ENCODE peak calls at places on chromosomes 3 and 15, in six cellular contexts. One of them, this sample, is unnamed. For H3K4me1, the result is how much of the 10 kb centered on the place peaks cover.

GRCh38 chr15:81296673-81297072 is 27.3 kb downstream of the STARD5 start:
- DNase-seq in ascending aorta: peak
- DNase-seq in Peyer's patch: peak
- DNase-seq in small intestine: peak
- DNase-seq in spleen: peak
- DNase-seq in PC-3: no peak
- DNase-seq in this sample: peak

GRCh38 chr3:114333180-114333922 is 39.5 kb downstream of the TIGIT start:
- DNase-seq in small intestine: no peak
- DNase-seq in spleen: no peak
- DNase-seq in Peyer's patch: no peak
- DNase-seq in ascending aorta: no peak
- DNase-seq in PC-3: no peak
- DNase-seq in this sample: no peak

GRCh38 chr3:177196473-177197040 is 725 bp downstream of the TBL1XR1 start:
- DNase-seq in ascending aorta: peak
- DNase-seq in small intestine: peak
- DNase-seq in Peyer's patch: peak
- DNase-seq in PC-3: peak
- DNase-seq in spleen: peak
- DNase-seq in this sample: peak

GRCh38 chr3:55089211-55089610 is 161.4 kb upstream of the LRTM1 start:
- DNase-seq in PC-3: no peak
- DNase-seq in spleen: no peak
- DNase-seq in ascending aorta: no peak
- DNase-seq in Peyer's patch: no peak
- DNase-seq in small intestine: no peak
- DNase-seq in this sample: no peak

GRCh38 chr3:146414010-146414409 is 55.4 kb downstream of the PLSCR2 start:
- DNase-seq in Peyer's patch: no peak
- DNase-seq in spleen: no peak
- DNase-seq in ascending aorta: no peak
- DNase-seq in PC-3: no peak
- DNase-seq in small intestine: no peak
- DNase-seq in this sample: no peak

GRCh38 chr3:186971578-186971977 is 41.3 kb downstream of the ST6GAL1 start:
- DNase-seq in Peyer's patch: peak
- DNase-seq in ascending aorta: peak
- DNase-seq in spleen: no peak
- DNase-seq in small intestine: no peak
- DNase-seq in PC-3: peak
- DNase-seq in this sample: no peak

GRCh38 chr3:45665101-45665572 is 24.1 kb upstream of the SACM1L start:
- DNase-seq in small intestine: peak
- DNase-seq in PC-3: peak
- DNase-seq in Peyer's patch: peak
- DNase-seq in spleen: no peak
- DNase-seq in ascending aorta: no peak
- DNase-seq in this sample: no peak

GRCh38 chr3:11136871-11137626 is 17.2 kb upstream of the HRH1 start:
- DNase-seq in spleen: no peak
- DNase-seq in Peyer's patch: peak
- DNase-seq in small intestine: no peak
- DNase-seq in PC-3: peak
- DNase-seq in ascending aorta: peak
- DNase-seq in this sample: peak

GRCh38 chr3:149435936-149436885 is 38.3 kb upstream of the TM4SF4 start:
- DNase-seq in small intestine: no peak
- DNase-seq in ascending aorta: no peak
- DNase-seq in PC-3: no peak
- DNase-seq in spleen: no peak
- DNase-seq in Peyer's patch: no peak
- DNase-seq in this sample: no peak

GRCh38 chr3:197482001-197482400 is 73.8 kb downstream of the BDH1 start:
- DNase-seq in Peyer's patch: no peak
- DNase-seq in PC-3: peak
- DNase-seq in ascending aorta: no peak
- DNase-seq in small intestine: no peak
- DNase-seq in spleen: no peak
- DNase-seq in this sample: no peak

GRCh38 chr3:148435534-148435933 is 262.2 kb upstream of the AGTR1 start:
- DNase-seq in ascending aorta: no peak
- DNase-seq in spleen: no peak
- DNase-seq in Peyer's patch: no peak
- DNase-seq in small intestine: no peak
- DNase-seq in PC-3: no peak
- DNase-seq in this sample: no peak

GRCh38 chr15:53978248-53978906 is at the start of gene UNC13C:
- DNase-seq in ascending aorta: peak
- DNase-seq in small intestine: no peak
- DNase-seq in PC-3: no peak
- DNase-seq in Peyer's patch: no peak
- DNase-seq in spleen: no peak
- DNase-seq in this sample: peak

GRCh38 chr15:92079047-92079446 is 225.5 kb downstream of the SLCO3A1 start:
- DNase-seq in PC-3: no peak
- DNase-seq in Peyer's patch: no peak
- DNase-seq in ascending aorta: no peak
- DNase-seq in spleen: no peak
- DNase-seq in small intestine: no peak
- DNase-seq in this sample: no peak

GRCh38 chr3:119763466-119763865 is 18.4 kb upstream of the NR1I2 start:
- DNase-seq in Peyer's patch: no peak
- DNase-seq in small intestine: no peak
- DNase-seq in ascending aorta: no peak
- DNase-seq in PC-3: no peak
- DNase-seq in spleen: no peak
- DNase-seq in this sample: no peak

GRCh38 chr3:115019900-115020299 is 127.2 kb downstream of the ZBTB20 start:
- DNase-seq in spleen: no peak
- DNase-seq in ascending aorta: no peak
- DNase-seq in small intestine: no peak
- DNase-seq in Peyer's patch: no peak
- DNase-seq in PC-3: no peak
- DNase-seq in this sample: no peak

GRCh38 chr15:96324192-96324895 is 6.2 kb upstream of the NR2F2 start:
- DNase-seq in spleen: no peak
- DNase-seq in ascending aorta: peak
- DNase-seq in PC-3: peak
- DNase-seq in Peyer's patch: no peak
- DNase-seq in small intestine: no peak
- DNase-seq in this sample: no peak

GRCh38 chr3:11803977-11804903 is 42.4 kb downstream of the TAMM41 start:
- DNase-seq in Peyer's patch: peak
- DNase-seq in ascending aorta: no peak
- DNase-seq in spleen: no peak
- DNase-seq in small intestine: peak
- DNase-seq in PC-3: peak
- DNase-seq in this sample: no peak

GRCh38 chr3:195036203-195037016 is 234.5 kb downstream of the XXYLT1 start:
- DNase-seq in ascending aorta: peak
- DNase-seq in spleen: no peak
- DNase-seq in PC-3: no peak
- DNase-seq in Peyer's patch: peak
- DNase-seq in small intestine: no peak
- DNase-seq in this sample: no peak

GRCh38 chr3:16203031-16203430 is 28.6 kb downstream of the GALNT15 start:
- DNase-seq in spleen: no peak
- DNase-seq in small intestine: no peak
- DNase-seq in ascending aorta: no peak
- DNase-seq in Peyer's patch: no peak
- DNase-seq in PC-3: peak
- DNase-seq in this sample: no peak

GRCh38 chr3:185094691-185095090 is 58.2 kb downstream of the C3orf70 start:
- DNase-seq in ascending aorta: no peak
- DNase-seq in spleen: no peak
- DNase-seq in Peyer's patch: no peak
- DNase-seq in small intestine: no peak
- DNase-seq in PC-3: no peak
- DNase-seq in this sample: no peak

GRCh38 chr3:61372723-61373122 is 121.5 kb upstream of the FHIT start:
- DNase-seq in Peyer's patch: no peak
- DNase-seq in ascending aorta: no peak
- DNase-seq in PC-3: no peak
- DNase-seq in small intestine: no peak
- DNase-seq in spleen: no peak
- DNase-seq in this sample: no peak

GRCh38 chr3:183827809-183828537 is 2.6 kb upstream of the MAP6D1 start:
- DNase-seq in PC-3: no peak
- DNase-seq in small intestine: no peak
- DNase-seq in spleen: peak
- DNase-seq in Peyer's patch: no peak
- DNase-seq in ascending aorta: no peak
- DNase-seq in this sample: no peak

GRCh38 chr3:176120507-176120906 is 1076.8 kb downstream of the TBL1XR1 start:
- DNase-seq in PC-3: no peak
- DNase-seq in ascending aorta: no peak
- DNase-seq in small intestine: no peak
- DNase-seq in spleen: no peak
- DNase-seq in Peyer's patch: no peak
- DNase-seq in this sample: no peak

GRCh38 chr3:51938780-51939425 is 2.8 kb downstream of the RRP9 start:
- DNase-seq in PC-3: no peak
- DNase-seq in spleen: peak
- DNase-seq in small intestine: no peak
- DNase-seq in ascending aorta: peak
- DNase-seq in Peyer's patch: peak
- DNase-seq in this sample: no peak

GRCh38 chr3:25856902-25857518 is 67.1 kb downstream of the OXSM start:
- DNase-seq in ascending aorta: no peak
- DNase-seq in small intestine: peak
- DNase-seq in PC-3: peak
- DNase-seq in Peyer's patch: peak
- DNase-seq in spleen: no peak
- DNase-seq in this sample: no peak

GRCh38 chr3:123448503-123449091 is at the start of gene ADCY5:
- DNase-seq in Peyer's patch: no peak
- DNase-seq in spleen: peak
- DNase-seq in small intestine: peak
- DNase-seq in PC-3: no peak
- DNase-seq in ascending aorta: no peak
- DNase-seq in this sample: peak

GRCh38 chr3:41148901-41149300 is 50.4 kb upstream of the CTNNB1 start:
- DNase-seq in Peyer's patch: no peak
- DNase-seq in ascending aorta: no peak
- DNase-seq in spleen: no peak
- DNase-seq in small intestine: no peak
- DNase-seq in PC-3: no peak
- DNase-seq in this sample: no peak

GRCh38 chr3:21158801-21159564 is 592.0 kb downstream of the ZNF385D start:
- DNase-seq in spleen: no peak
- DNase-seq in Peyer's patch: no peak
- DNase-seq in ascending aorta: no peak
- DNase-seq in small intestine: no peak
- DNase-seq in PC-3: peak
- DNase-seq in this sample: no peak

GRCh38 chr15:78205856-78206255 is 28.5 kb downstream of the ACSBG1 start:
- DNase-seq in spleen: no peak
- DNase-seq in Peyer's patch: peak
- DNase-seq in small intestine: no peak
- DNase-seq in PC-3: no peak
- DNase-seq in ascending aorta: peak
- DNase-seq in this sample: no peak

GRCh38 chr15:78207641-78208340 is 26.6 kb downstream of the ACSBG1 start:
- DNase-seq in ascending aorta: peak
- DNase-seq in spleen: no peak
- DNase-seq in PC-3: no peak
- DNase-seq in Peyer's patch: peak
- DNase-seq in small intestine: no peak
- DNase-seq in this sample: no peak

GRCh38 chr15:78206326-78207109 is 27.8 kb downstream of the ACSBG1 start:
- DNase-seq in PC-3: no peak
- DNase-seq in spleen: no peak
- DNase-seq in Peyer's patch: peak
- DNase-seq in small intestine: no peak
- DNase-seq in ascending aorta: peak
- DNase-seq in this sample: no peak

GRCh38 chr15:78208341-78208844 is 26.0 kb downstream of the ACSBG1 start:
- DNase-seq in PC-3: no peak
- DNase-seq in small intestine: no peak
- DNase-seq in spleen: no peak
- DNase-seq in Peyer's patch: no peak
- DNase-seq in ascending aorta: peak
- DNase-seq in this sample: no peak

GRCh38 chr15:78207110-78207458 is 27.3 kb downstream of the ACSBG1 start:
- DNase-seq in Peyer's patch: peak
- DNase-seq in PC-3: no peak
- DNase-seq in ascending aorta: peak
- DNase-seq in small intestine: no peak
- DNase-seq in spleen: no peak
- DNase-seq in this sample: no peak
- H3K4me1 ChIP-seq in Peyer's patch: under half
- H3K4me1 ChIP-seq in PC-3: under half
- H3K4me1 ChIP-seq in ascending aorta: under half
- H3K4me1 ChIP-seq in small intestine: under half
- H3K4me1 ChIP-seq in spleen: under half
- H3K4me1 ChIP-seq in this sample: under half

GRCh38 chr3:129070086-129070875 is 9.7 kb downstream of the GP9 start:
- DNase-seq in PC-3: no peak
- DNase-seq in Peyer's patch: no peak
- DNase-seq in spleen: no peak
- DNase-seq in ascending aorta: no peak
- DNase-seq in small intestine: no peak
- DNase-seq in this sample: no peak
- H3K4me3 ChIP-seq in PC-3: no peak
- H3K4me3 ChIP-seq in Peyer's patch: no peak
- H3K4me3 ChIP-seq in spleen: no peak
- H3K4me3 ChIP-seq in ascending aorta: no peak
- H3K4me3 ChIP-seq in small intestine: no peak
- H3K4me3 ChIP-seq in this sample: no peak

GRCh38 chr3:189507856-189508255 is 123.3 kb upstream of the TP63 start:
- DNase-seq in ascending aorta: no peak
- DNase-seq in PC-3: no peak
- DNase-seq in small intestine: peak
- DNase-seq in Peyer's patch: no peak
- DNase-seq in spleen: no peak
- DNase-seq in this sample: no peak
- H3K4me1 ChIP-seq in ascending aorta: under half
- H3K4me1 ChIP-seq in PC-3: under half
- H3K4me1 ChIP-seq in small intestine: under half
- H3K4me1 ChIP-seq in Peyer's patch: under half
- H3K4me1 ChIP-seq in spleen: under half
- H3K4me1 ChIP-seq in this sample: under half

GRCh38 chr3:31652296-31652695 is 119.6 kb downstream of the STT3B start:
- DNase-seq in spleen: no peak
- DNase-seq in small intestine: no peak
- DNase-seq in Peyer's patch: no peak
- DNase-seq in PC-3: no peak
- DNase-seq in ascending aorta: no peak
- DNase-seq in this sample: no peak
- H3K4me3 ChIP-seq in spleen: no peak
- H3K4me3 ChIP-seq in small intestine: no peak
- H3K4me3 ChIP-seq in Peyer's patch: no peak
- H3K4me3 ChIP-seq in PC-3: no peak
- H3K4me3 ChIP-seq in ascending aorta: no peak
- H3K4me3 ChIP-seq in this sample: no peak

GRCh38 chr15:99635794-99636193 is 70.0 kb downstream of the MEF2A start:
- DNase-seq in PC-3: peak
- DNase-seq in small intestine: no peak
- DNase-seq in spleen: no peak
- DNase-seq in Peyer's patch: no peak
- DNase-seq in ascending aorta: no peak
- DNase-seq in this sample: no peak
- H3K4me1 ChIP-seq in PC-3: under half
- H3K4me1 ChIP-seq in small intestine: under half
- H3K4me1 ChIP-seq in spleen: under half
- H3K4me1 ChIP-seq in Peyer's patch: under half
- H3K4me1 ChIP-seq in ascending aorta: under half
- H3K4me1 ChIP-seq in this sample: under half

This sample was measured in mucosa of descending colon.